ENCODE peak calls at places on chromosomes 2 and 18, in ten cellular contexts. M is PC-9; Z is pancreas; K is effector memory CD8-positive, alpha-beta T cell; F is IMR-90; W is naive thymus-derived CD4-positive, alpha-beta T cell; O is DMS 273 treated with DMSO at 0.1 percent for 48 hours; Q is effector CD8-positive, alpha-beta T cell; U is HuH-7.5; D is RPMI8226. H is an unnamed sample.

GRCh38 chr18:56196495-56197225 is 441.7 kb downstream of the TXNL1 start:
- DNase-seq in M (no peak), Z (no peak), K (no peak), F (peak; percentile 42), W (no peak), O (no peak), Q (no peak), U (no peak), D (no peak), H (no peak)

GRCh38 chr2:85755122-85756027 is 1.6 kb downstream of the ATOH8 start:
- DNase-seq in M (no peak), Z (no peak), K (no peak), F (peak; percentile 39), W (no peak), O (no peak), Q (no peak), U (no peak), D (no peak), H (no peak)

GRCh38 chr2:50674876-50675275 is 357.1 kb downstream of the NRXN1 start:
- DNase-seq in M (no peak), Z (no peak), K (no peak), F (no peak), W (no peak), O (no peak), Q (no peak), U (no peak), D (peak; percentile 14), H (no peak)

GRCh38 chr18:24138884-24139616 is at the start of gene CABYR:
- DNase-seq in M (peak; percentile 77), Z (peak; percentile 76), K (peak; percentile 58), F (peak; percentile 86), W (peak; percentile 60), O (peak; percentile 35), Q (peak; percentile 79), U (peak; percentile 57), D (peak; percentile 37), H (peak; percentile 91)

GRCh38 chr18:35477497-35477896 is 20.3 kb downstream of the INO80C start:
- DNase-seq in M (no peak), Z (no peak), K (no peak), F (no peak), W (no peak), O (no peak), Q (no peak), U (no peak), D (no peak), H (no peak)

GRCh38 chr2:130854301-130854700 is 17.6 kb downstream of the ARHGEF4 start:
- DNase-seq in M (no peak), Z (peak; percentile 23), K (no peak), F (no peak), W (no peak), O (no peak), Q (no peak), U (no peak), D (no peak), H (no peak)

GRCh38 chr2:183477296-183477695 is 353.1 kb downstream of the NUP35 start:
- DNase-seq in M (no peak), Z (no peak), K (no peak), F (no peak), W (no peak), O (no peak), Q (no peak), U (no peak), D (no peak), H (no peak)

GRCh38 chr2:218607436-218608115 is at the start of gene PLCD4:
- DNase-seq in M (peak; percentile 37), Z (no peak), K (no peak), F (peak; percentile 80), W (no peak), O (peak; percentile 32), Q (no peak), U (no peak), D (no peak), H (peak; percentile 64)

GRCh38 chr2:16973586-16974274 is 308.1 kb upstream of the CYRIA start:
- DNase-seq in M (no peak), Z (no peak), K (no peak), F (no peak), W (no peak), O (no peak), Q (no peak), U (no peak), D (peak; percentile 15), H (no peak)

GRCh38 chr18:70920840-70921374 is 632.1 kb downstream of the SOCS6 start:
- DNase-seq in M (no peak), Z (no peak), K (no peak), F (no peak), W (no peak), O (no peak), Q (no peak), U (no peak), D (no peak), H (no peak)

GRCh38 chr2:201795608-201796477 is 10.5 kb upstream of the CDK15 start:
- DNase-seq in M (no peak), Z (no peak), K (no peak), F (peak; percentile 71), W (no peak), O (peak; percentile 47), Q (no peak), U (peak; percentile 50), D (peak; percentile 14), H (peak; percentile 58)

GRCh38 chr2:132542953-132543569 is 126.5 kb downstream of the GPR39 start:
- DNase-seq in M (no peak), Z (no peak), K (no peak), F (peak; percentile 16), W (no peak), O (no peak), Q (no peak), U (no peak), D (no peak), H (no peak)

GRCh38 chr2:136178941-136179601 is 61.1 kb upstream of the CXCR4 start:
- DNase-seq in M (no peak), Z (no peak), K (no peak), F (no peak), W (no peak), O (no peak), Q (no peak), U (no peak), D (no peak), H (no peak)

H was measured in T47D.